ENCODE peak calls at places on chromosomes 7 and 10, in five cellular contexts. N is dermis microvascular lymphatic vessel endothelial cell; Q is head of caudate nucleus; C is activated CD4-positive, alpha-beta memory T cell treated with anti-CD3 and anti-CD28 coated beads for 36 hours; Z is EH. A is an unnamed sample.

GRCh38 chr7:32501522-32501921 is 6.2 kb downstream of the AVL9 start:
- DNase-seq in C (no peak), N (no peak), Q (no peak), Z (peak; percentile 70), A (peak; percentile 63)

GRCh38 chr10:99292159-99292558 is 37.0 kb upstream of the CNNM1 start:
- DNase-seq in Z (peak; percentile 93), N (no peak), Q (no peak), C (no peak), A (peak; percentile 78)

GRCh38 chr10:85311599-85312337 is 983.4 kb downstream of the CCSER2 start:
- DNase-seq in Q (no peak), N (no peak), Z (no peak), C (no peak), A (no peak)

GRCh38 chr10:86261933-86262665 is 104.5 kb downstream of the GRID1 start:
- DNase-seq in N (no peak), Z (no peak), C (peak; percentile 34), Q (peak; percentile 74), A (peak; percentile 6)

GRCh38 chr10:77625379-77625778 is 12.2 kb downstream of the KCNMA1 start:
- DNase-seq in Q (no peak), Z (peak; percentile 37), N (no peak), C (no peak), A (peak; percentile 35)

GRCh38 chr7:42770106-42770505 is 141.8 kb downstream of the C7orf25 start:
- DNase-seq in N (no peak), Q (no peak), Z (peak; percentile 10), C (no peak), A (peak; percentile 18)

GRCh38 chr10:62851449-62851848 is 35.3 kb upstream of the EGR2 start:
- DNase-seq in C (peak; percentile 55), Q (no peak), Z (no peak), N (no peak), A (no peak)

GRCh38 chr10:95295031-95295755 is 4.4 kb upstream of the PDLIM1 start:
- DNase-seq in N (no peak), Q (no peak), Z (peak; percentile 59), C (peak; percentile 60), A (peak; percentile 71)

GRCh38 chr10:44931621-44932337 is 20.6 kb downstream of the TMEM72 start:
- DNase-seq in Q (no peak), N (no peak), C (no peak), Z (no peak), A (no peak)

GRCh38 chr10:3828404-3829192 is 43.6 kb upstream of the KLF6 start:
- DNase-seq in Q (no peak), Z (peak; percentile 83), N (no peak), C (peak; percentile 70), A (peak; percentile 71)

GRCh38 chr7:142585425-142585824 is 163.8 kb upstream of the PRSS1 start:
- DNase-seq in Q (no peak), C (no peak), Z (no peak), N (no peak), A (peak; percentile 26)

GRCh38 chr10:102314801-102315200 is 69.5 kb downstream of the GBF1 start:
- DNase-seq in C (no peak), Q (no peak), Z (no peak), N (no peak), A (no peak)

GRCh38 chr7:11434371-11434770 is 397.6 kb downstream of the THSD7A start:
- DNase-seq in Q (no peak), Z (no peak), N (no peak), C (no peak), A (no peak)

GRCh38 chr7:105015631-105015965 is 1.6 kb downstream of the KMT2E start:
- DNase-seq in N (no peak), C (peak; percentile 48), Z (peak; percentile 48), Q (peak; percentile 48), A (peak; percentile 53)

GRCh38 chr10:73931767-73932624 is 21.1 kb downstream of the PLAU start:
- DNase-seq in C (peak; percentile 84), N (no peak), Q (no peak), Z (no peak), A (peak; percentile 83)

GRCh38 chr10:95121904-95122303 is 52.6 kb upstream of the CYP2C8 start:
- DNase-seq in C (no peak), N (no peak), Z (no peak), Q (no peak), A (no peak)

GRCh38 chr10:70799124-70799523 is 13.9 kb upstream of the TBATA start:
- DNase-seq in Z (peak; percentile 25), N (no peak), Q (no peak), C (no peak), A (no peak)

GRCh38 chr10:93393231-93393630 is 88.9 kb downstream of the MYOF start:
- DNase-seq in Z (no peak), C (no peak), N (no peak), Q (no peak), A (no peak)

GRCh38 chr10:131786756-131787605 is 113.8 kb upstream of the PPP2R2D start:
- DNase-seq in Z (peak; percentile 9), N (peak; percentile 28), C (peak; percentile 36), Q (peak; percentile 76), A (peak; percentile 34)

GRCh38 chr7:77244222-77244934 is 44.8 kb upstream of the FGL2 start:
- DNase-seq in Z (no peak), C (no peak), N (peak; percentile 21), Q (no peak), A (peak; percentile 40)

GRCh38 chr7:104017001-104017400 is 27.5 kb upstream of the RELN start:
- DNase-seq in Z (no peak), C (no peak), Q (no peak), N (peak; percentile 56), A (no peak)

GRCh38 chr10:19638173-19638872 is 177.9 kb upstream of the PLXDC2 start:
- DNase-seq in Z (peak; percentile 95), N (no peak), Q (no peak), C (no peak), A (peak; percentile 70)

GRCh38 chr10:124090630-124091209 is 2.7 kb downstream of the CHST15 start:
- DNase-seq in Z (no peak), N (no peak), C (no peak), Q (no peak), A (no peak)

A was measured in M059J.